ENCODE peak calls at places on chromosomes 16 and 17, in eight cellular contexts. M is BE2C, L is H1, A is ovary, G is mesenchymal stem cell, W is tibial nerve, B is cardiac muscle cell, S is Karpas-422. F is an unnamed sample.

GRCh38 chr16:8847623-8848022 is 21.2 kb downstream of the CARHSP1 start:
- DNase-seq in M (no peak), L (no peak), A (no peak), G (no peak), W (no peak), B (no peak), S (no peak), F (no peak)

GRCh38 chr17:9022553-9023388 is 1.5 kb downstream of the NTN1 start:
- DNase-seq in M (no peak), L (no peak), A (no peak), G (peak; percentile 9), W (no peak), B (peak; percentile 60), S (no peak), F (no peak)

GRCh38 chr16:24858219-24859041 is 12.7 kb downstream of the SLC5A11 start:
- DNase-seq in M (peak; percentile 16), L (no peak), A (peak; percentile 41), G (peak; percentile 69), W (peak; percentile 27), B (peak; percentile 88), S (peak; percentile 73), F (peak; percentile 12)

GRCh38 chr16:73846292-73846849 is 450.2 kb upstream of the PSMD7 start:
- DNase-seq in M (no peak), L (no peak), A (no peak), G (no peak), W (no peak), B (peak; percentile 42), S (no peak), F (no peak)

GRCh38 chr17:39209317-39210092 is 9.4 kb downstream of the RPL19 start:
- DNase-seq in M (peak; percentile 60), L (no peak), A (peak; percentile 79), G (peak; percentile 78), W (peak; percentile 74), B (peak; percentile 75), S (peak; percentile 70), F (peak; percentile 45)

GRCh38 chr17:8611671-8612298 is 18.7 kb downstream of the MYH10 start:
- DNase-seq in M (no peak), L (no peak), A (no peak), G (peak; percentile 55), W (no peak), B (no peak), S (no peak), F (no peak)

GRCh38 chr17:61669522-61669921 is 78.5 kb upstream of the NACA2 start:
- DNase-seq in M (no peak), L (no peak), A (no peak), G (no peak), W (no peak), B (no peak), S (no peak), F (no peak)

GRCh38 chr16:53945996-53946395 is 242.0 kb downstream of the FTO start:
- DNase-seq in M (peak; percentile 18), L (no peak), A (no peak), G (peak; percentile 68), W (no peak), B (peak; percentile 65), S (peak; percentile 83), F (peak; percentile 37)

GRCh38 chr17:67211742-67212141 is 33.3 kb downstream of the HELZ start:
- DNase-seq in M (no peak), L (no peak), A (no peak), G (peak; percentile 64), W (no peak), B (no peak), S (no peak), F (no peak)

GRCh38 chr16:20740007-20740883 is 1.4 kb downstream of the THUMPD1 start:
- DNase-seq in M (no peak), L (no peak), A (no peak), G (peak; percentile 5), W (no peak), B (no peak), S (peak; percentile 62), F (peak; percentile 16)

GRCh38 chr16:88357306-88358032 is 25.3 kb upstream of the ZNF469 start:
- DNase-seq in M (no peak), L (no peak), A (no peak), G (no peak), W (no peak), B (no peak), S (no peak), F (no peak)

GRCh38 chr17:72284806-72285205 is 164.0 kb downstream of the SOX9 start:
- DNase-seq in M (no peak), L (no peak), A (no peak), G (no peak), W (no peak), B (no peak), S (no peak), F (no peak)

GRCh38 chr17:57486978-57487377 is 230.7 kb downstream of the MSI2 start:
- DNase-seq in M (no peak), L (no peak), A (no peak), G (no peak), W (no peak), B (no peak), S (no peak), F (no peak)
- H3K27me3 ChIP-seq in M (no peaks in the 10 kb centered on the region), L (no peaks in the 10 kb centered on the region), A (no peaks in the 10 kb centered on the region), G (peaks cover 82% of the 10 kb centered on the region), W (no peaks in the 10 kb centered on the region), B (no peaks in the 10 kb centered on the region), S (no peaks in the 10 kb centered on the region), F (no peaks in the 10 kb centered on the region)

GRCh38 chr17:50725769-50726655 is 6.6 kb downstream of the LUC7L3 start:
- DNase-seq in M (no peak), L (no peak), A (no peak), G (no peak), W (no peak), B (no peak), S (no peak), F (no peak)

GRCh38 chr17:50722746-50723145 is 3.3 kb downstream of the LUC7L3 start:
- DNase-seq in M (no peak), L (no peak), A (no peak), G (peak; percentile 21), W (no peak), B (no peak), S (no peak), F (no peak)

GRCh38 chr17:50719144-50719923 is at the start of gene LUC7L3:
- DNase-seq in M (peak; percentile 97), L (peak; percentile 73), A (peak; percentile 93), G (peak; percentile 95), W (peak; percentile 89), B (peak; percentile 95), S (peak; percentile 97), F (peak; percentile 95)

GRCh38 chr17:50719924-50720805 is 762 bp downstream of the LUC7L3 start:
- DNase-seq in M (no peak), L (no peak), A (no peak), G (no peak), W (peak; percentile 15), B (no peak), S (peak; percentile 51), F (peak; percentile 34)

DNA sequence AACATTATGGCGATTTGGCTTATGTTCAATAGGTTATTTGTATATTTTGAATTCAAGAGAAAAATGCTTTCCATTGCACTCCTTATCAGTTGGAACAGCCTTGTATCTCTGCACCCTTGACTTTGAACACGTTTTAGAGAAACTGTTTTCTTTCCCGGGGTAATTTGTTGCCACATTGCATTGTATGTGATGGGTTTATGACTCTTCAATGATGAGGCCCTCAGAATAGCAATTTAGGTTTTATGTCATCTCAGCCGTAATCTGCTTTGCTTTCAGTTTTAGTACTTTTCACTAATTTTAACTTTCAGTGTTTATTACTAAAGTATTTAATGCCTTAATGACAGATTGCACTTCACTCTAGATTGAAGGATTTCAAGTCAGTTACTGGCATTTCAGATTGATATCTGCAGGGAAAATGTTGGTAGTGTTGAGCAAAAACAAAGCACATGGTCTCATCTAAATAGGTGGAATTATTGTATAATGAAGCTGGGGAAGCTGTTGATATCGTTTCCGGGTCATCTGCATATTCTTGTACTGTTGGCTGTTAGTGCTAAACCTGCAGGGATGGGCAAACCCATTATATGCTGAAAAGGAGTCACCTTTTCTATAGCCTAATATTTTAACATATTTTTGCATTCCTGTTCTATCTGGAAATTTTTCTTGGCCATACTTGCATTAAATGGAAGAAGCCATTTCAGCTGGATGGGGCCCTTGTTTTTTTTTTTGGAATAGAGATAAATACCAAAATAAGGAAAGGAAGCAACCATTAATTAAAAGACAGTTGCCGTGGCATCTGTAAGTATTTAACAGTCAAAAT is 2.0 kb downstream of the LUC7L3 start:
- DNase-seq in M (no peak), L (no peak), A (no peak), G (peak; percentile 25), W (no peak), B (no peak), S (peak; percentile 61), F (no peak)
- H3K4me1 ChIP-seq in M (peaks cover 6% of the 10 kb centered on the region), L (peaks cover 2% of the 10 kb centered on the region), A (peaks cover 20% of the 10 kb centered on the region), G (peaks cover 3% of the 10 kb centered on the region), W (no peaks in the 10 kb centered on the region), B (peaks cover 39% of the 10 kb centered on the region), S (peaks cover 30% of the 10 kb centered on the region), F (peaks cover 28% of the 10 kb centered on the region)

GRCh38 chr17:76381633-76382304 is 2.6 kb upstream of the SPHK1 start:
- DNase-seq in M (no peak), L (no peak), A (no peak), G (no peak), W (peak; percentile 50), B (no peak), S (peak; percentile 37), F (no peak)
- H3K4me3 ChIP-seq in M (no peak overlapping the region), L (peak overlapping the region; percentile 80), A (no peak overlapping the region), G (no peak overlapping the region), W (peak overlapping the region; percentile 60), B (no peak overlapping the region), S (no peak overlapping the region), F (no peak overlapping the region)

GRCh38 chr17:73833779-73834613 is 189.8 kb upstream of the SDK2 start:
- DNase-seq in M (no peak), L (no peak), A (no peak), G (no peak), W (no peak), B (no peak), S (no peak), F (no peak)

GRCh38 chr17:73838815-73839214 is 194.6 kb upstream of the SDK2 start:
- DNase-seq in M (peak; percentile 81), L (no peak), A (no peak), G (no peak), W (no peak), B (no peak), S (no peak), F (no peak)

GRCh38 chr17:73831699-73832098 is 187.5 kb upstream of the SDK2 start:
- DNase-seq in M (no peak), L (no peak), A (no peak), G (no peak), W (no peak), B (no peak), S (no peak), F (no peak)

GRCh38 chr17:73835605-73836004 is 191.4 kb upstream of the SDK2 start:
- DNase-seq in M (no peak), L (no peak), A (no peak), G (no peak), W (no peak), B (no peak), S (no peak), F (no peak)

DNA sequence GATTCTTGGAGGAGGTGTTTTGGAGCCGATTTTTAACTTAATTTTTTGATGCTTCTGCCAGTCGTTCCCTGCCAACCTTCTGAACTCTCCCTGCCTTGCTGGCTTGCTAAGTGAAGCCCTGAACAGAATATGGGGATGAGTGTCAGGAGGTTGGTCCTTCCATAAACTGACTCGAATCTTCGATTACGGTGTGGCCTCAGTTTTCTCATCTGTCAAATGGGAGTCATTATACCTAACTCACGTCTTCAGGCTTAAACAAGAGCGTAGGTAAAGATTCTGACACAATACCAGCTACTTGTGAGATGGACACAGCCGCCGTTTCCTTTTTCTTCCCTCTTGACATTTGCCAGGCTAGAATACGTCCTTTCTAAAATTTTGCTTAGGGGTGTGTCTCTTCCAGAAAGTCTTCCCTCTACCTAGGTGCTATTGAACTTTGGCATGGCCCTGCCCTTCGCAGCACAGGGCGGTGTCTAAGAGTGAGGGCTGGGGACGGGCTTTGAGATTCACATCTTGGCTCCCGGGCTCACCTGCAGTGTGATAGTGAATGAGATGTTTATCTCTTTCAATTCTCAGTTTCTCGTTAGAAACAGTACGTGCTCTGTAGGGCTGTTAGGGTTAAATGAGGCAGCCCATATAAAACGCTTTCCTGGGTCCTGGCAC is 190.6 kb upstream of the SDK2 start:
- DNase-seq in M (no peak), L (no peak), A (no peak), G (no peak), W (no peak), B (no peak), S (no peak), F (no peak)
- H3K27me3 ChIP-seq in M (no peaks in the 10 kb centered on the region), L (peaks cover under 1% of the 10 kb centered on the region), A (no peaks in the 10 kb centered on the region), G (peaks cover 85% of the 10 kb centered on the region), W (no peaks in the 10 kb centered on the region), B (no peaks in the 10 kb centered on the region), S (no peaks in the 10 kb centered on the region), F (peaks cover 8% of the 10 kb centered on the region)